ENCODE peak calls at places on chromosomes 2 and 18, in four cellular contexts. One of them, this sample, is unnamed.
A peak's percentile ranks its signal among the peaks of the same experiment; 100 is the strongest.

GRCh38 chr18:79515944-79516351 is 120.2 kb downstream of the NFATC1 start:
- DNase-seq in GM06990: no peak
- DNase-seq in SK-N-SH: no peak
- DNase-seq in K562: peak; percentile 41
- DNase-seq in this sample: no peak

GRCh38 chr2:198710562-198710961 is 747.2 kb downstream of the SATB2 start:
- DNase-seq in GM06990: no peak
- DNase-seq in SK-N-SH: no peak
- DNase-seq in K562: no peak
- DNase-seq in this sample: no peak

GRCh38 chr2:240812721-240813120 is 7.3 kb downstream of the KIF1A start:
- DNase-seq in GM06990: no peak
- DNase-seq in SK-N-SH: no peak
- DNase-seq in K562: no peak
- DNase-seq in this sample: no peak

GRCh38 chr2:63926800-63927199 is 85.1 kb downstream of the UGP2 start:
- DNase-seq in GM06990: no peak
- DNase-seq in SK-N-SH: no peak
- DNase-seq in K562: no peak
- DNase-seq in this sample: no peak

GRCh38 chr18:51030537-51031258 is 685 bp downstream of the SMAD4 start:
- DNase-seq in GM06990: peak; percentile 68
- DNase-seq in SK-N-SH: peak; percentile 90
- DNase-seq in K562: peak; percentile 66
- DNase-seq in this sample: peak; percentile 73

GRCh38 chr2:74544634-74545033 is 9.1 kb downstream of the LOXL3 start:
- DNase-seq in GM06990: no peak
- DNase-seq in SK-N-SH: no peak
- DNase-seq in K562: no peak
- DNase-seq in this sample: peak; percentile 46

GRCh38 chr2:133658020-133658903 is 90.0 kb upstream of the NCKAP5 start:
- DNase-seq in GM06990: no peak
- DNase-seq in SK-N-SH: no peak
- DNase-seq in K562: no peak
- DNase-seq in this sample: peak; percentile 10

GRCh38 chr2:102502576-102502975 is 29.6 kb downstream of the SLC9A4 start:
- DNase-seq in GM06990: no peak
- DNase-seq in SK-N-SH: no peak
- DNase-seq in K562: no peak
- DNase-seq in this sample: no peak

GRCh38 chr2:36403675-36404230 is 48.2 kb downstream of the CRIM1 start:
- DNase-seq in GM06990: no peak
- DNase-seq in SK-N-SH: no peak
- DNase-seq in K562: peak; percentile 2
- DNase-seq in this sample: peak; percentile 79

GRCh38 chr2:126513033-126513432 is 142.9 kb upstream of the GYPC start:
- DNase-seq in GM06990: no peak
- DNase-seq in SK-N-SH: no peak
- DNase-seq in K562: no peak
- DNase-seq in this sample: peak; percentile 32

GRCh38 chr2:181368036-181368435 is 89.2 kb upstream of the ITGA4 start:
- DNase-seq in GM06990: no peak
- DNase-seq in SK-N-SH: no peak
- DNase-seq in K562: no peak
- DNase-seq in this sample: no peak

GRCh38 chr2:96767135-96767871 is 6.6 kb downstream of the CNNM4 start:
- DNase-seq in GM06990: no peak
- DNase-seq in SK-N-SH: no peak
- DNase-seq in K562: no peak
- DNase-seq in this sample: no peak

GRCh38 chr18:26438980-26439379 is 109.4 kb downstream of the KCTD1 start:
- DNase-seq in GM06990: no peak
- DNase-seq in SK-N-SH: no peak
- DNase-seq in K562: no peak
- DNase-seq in this sample: no peak

GRCh38 chr18:11996190-11996754 is 15.0 kb downstream of the IMPA2 start:
- DNase-seq in GM06990: no peak
- DNase-seq in SK-N-SH: no peak
- DNase-seq in K562: no peak
- DNase-seq in this sample: no peak

GRCh38 chr2:203802277-203803045 is 65.1 kb upstream of the CTLA4 start:
- DNase-seq in GM06990: no peak
- DNase-seq in SK-N-SH: no peak
- DNase-seq in K562: no peak
- DNase-seq in this sample: no peak

GRCh38 chr2:222939208-222939846 is 78.5 kb downstream of the ACSL3 start:
- DNase-seq in GM06990: peak; percentile 18
- DNase-seq in SK-N-SH: peak; percentile 35
- DNase-seq in K562: peak; percentile 74
- DNase-seq in this sample: peak; percentile 75

GRCh38 chr2:172658945-172659344 is 76.7 kb upstream of the RAPGEF4 start:
- DNase-seq in GM06990: no peak
- DNase-seq in SK-N-SH: no peak
- DNase-seq in K562: no peak
- DNase-seq in this sample: no peak

GRCh38 chr2:240566203-240567136 is 1.8 kb upstream of the RNPEPL1 start:
- DNase-seq in GM06990: peak; percentile 92
- DNase-seq in SK-N-SH: peak; percentile 92
- DNase-seq in K562: peak; percentile 93
- DNase-seq in this sample: peak; percentile 90

GRCh38 chr2:15498554-15498953 is 62.6 kb downstream of the NBAS start:
- DNase-seq in GM06990: no peak
- DNase-seq in SK-N-SH: no peak
- DNase-seq in K562: no peak
- DNase-seq in this sample: no peak

GRCh38 chr2:133836220-133836619 is 268.0 kb upstream of the NCKAP5 start:
- DNase-seq in GM06990: no peak
- DNase-seq in SK-N-SH: no peak
- DNase-seq in K562: no peak
- DNase-seq in this sample: no peak

GRCh38 chr2:144237845-144238637 is 281.9 kb downstream of the ZEB2 start:
- DNase-seq in GM06990: no peak
- DNase-seq in SK-N-SH: no peak
- DNase-seq in K562: no peak
- DNase-seq in this sample: no peak

GRCh38 chr18:11857177-11857887 is 6.1 kb downstream of the CHMP1B start:
- DNase-seq in GM06990: no peak
- DNase-seq in SK-N-SH: no peak
- DNase-seq in K562: peak; percentile 73
- DNase-seq in this sample: peak; percentile 100

GRCh38 chr2:45128580-45128997 is 119.3 kb upstream of the SIX2 start:
- DNase-seq in GM06990: no peak
- DNase-seq in SK-N-SH: peak; percentile 20
- DNase-seq in K562: peak; percentile 3
- DNase-seq in this sample: peak; percentile 84

GRCh38 chr2:46555011-46555410 is 75.6 kb downstream of the TMEM247 start:
- DNase-seq in GM06990: no peak
- DNase-seq in SK-N-SH: peak; percentile 28
- DNase-seq in K562: peak; percentile 41
- DNase-seq in this sample: no peak

GRCh38 chr2:216467845-216468244 is 30.8 kb upstream of the RPL37A start:
- DNase-seq in GM06990: no peak
- DNase-seq in SK-N-SH: no peak
- DNase-seq in K562: no peak
- DNase-seq in this sample: no peak

GRCh38 chr2:85771486-85771885 is 17.7 kb downstream of the ATOH8 start:
- DNase-seq in GM06990: no peak
- DNase-seq in SK-N-SH: no peak
- DNase-seq in K562: no peak
- DNase-seq in this sample: no peak

GRCh38 chr2:231984992-231985391 is 23.5 kb downstream of the DIS3L2 start:
- DNase-seq in GM06990: no peak
- DNase-seq in SK-N-SH: no peak
- DNase-seq in K562: no peak
- DNase-seq in this sample: no peak

GRCh38 chr18:76482971-76483691 is 11.9 kb downstream of the ZNF516 start:
- DNase-seq in GM06990: no peak
- DNase-seq in SK-N-SH: no peak
- DNase-seq in K562: no peak
- DNase-seq in this sample: peak; percentile 40

GRCh38 chr2:71531522-71532047 is 78.2 kb downstream of the DYSF start:
- DNase-seq in GM06990: no peak
- DNase-seq in SK-N-SH: no peak
- DNase-seq in K562: peak; percentile 43
- DNase-seq in this sample: peak; percentile 90

GRCh38 chr18:31493171-31493570 is 4.8 kb upstream of the DSG2 start:
- DNase-seq in GM06990: no peak
- DNase-seq in SK-N-SH: no peak
- DNase-seq in K562: no peak
- DNase-seq in this sample: no peak

GRCh38 chr2:203783496-203784203 is 77.2 kb downstream of the CD28 start:
- DNase-seq in GM06990: no peak
- DNase-seq in SK-N-SH: no peak
- DNase-seq in K562: no peak
- DNase-seq in this sample: no peak

GRCh38 chr2:107325983-107326786 is 440.2 kb upstream of the ST6GAL2 start:
- DNase-seq in GM06990: no peak
- DNase-seq in SK-N-SH: no peak
- DNase-seq in K562: no peak
- DNase-seq in this sample: no peak

GRCh38 chr2:55929476-55929875 is 5.9 kb upstream of the EFEMP1 start:
- DNase-seq in GM06990: no peak
- DNase-seq in SK-N-SH: no peak
- DNase-seq in K562: no peak
- DNase-seq in this sample: no peak

GRCh38 chr18:40676676-40677075 is 1278.4 kb upstream of the PIK3C3 start:
- DNase-seq in GM06990: no peak
- DNase-seq in SK-N-SH: no peak
- DNase-seq in K562: no peak
- DNase-seq in this sample: peak; percentile 82

GRCh38 chr2:95007061-95007609 is 18.4 kb upstream of the MAL start:
- DNase-seq in GM06990: no peak
- DNase-seq in SK-N-SH: no peak
- DNase-seq in K562: no peak
- DNase-seq in this sample: no peak

GRCh38 chr2:12715878-12716249 is 872 bp upstream of the TRIB2 start:
- DNase-seq in GM06990: peak; percentile 36
- DNase-seq in SK-N-SH: peak; percentile 73
- DNase-seq in K562: peak; percentile 92
- DNase-seq in this sample: peak; percentile 88

GRCh38 chr2:26298286-26298637 is 47.7 kb upstream of the SELENOI start:
- DNase-seq in GM06990: no peak
- DNase-seq in SK-N-SH: no peak
- DNase-seq in K562: no peak
- DNase-seq in this sample: no peak

GRCh38 chr2:26298638-26299393 is 47.1 kb upstream of the SELENOI start:
- DNase-seq in GM06990: peak; percentile 47
- DNase-seq in SK-N-SH: no peak
- DNase-seq in K562: no peak
- DNase-seq in this sample: peak; percentile 71

GRCh38 chr2:26302846-26303245 is 43.1 kb upstream of the SELENOI start:
- DNase-seq in GM06990: no peak
- DNase-seq in SK-N-SH: no peak
- DNase-seq in K562: no peak
- DNase-seq in this sample: peak; percentile 91

GRCh38 chr2:26299488-26300092 is 46.4 kb upstream of the SELENOI start:
- DNase-seq in GM06990: no peak
- DNase-seq in SK-N-SH: no peak
- DNase-seq in K562: no peak
- DNase-seq in this sample: peak; percentile 60

DNA sequence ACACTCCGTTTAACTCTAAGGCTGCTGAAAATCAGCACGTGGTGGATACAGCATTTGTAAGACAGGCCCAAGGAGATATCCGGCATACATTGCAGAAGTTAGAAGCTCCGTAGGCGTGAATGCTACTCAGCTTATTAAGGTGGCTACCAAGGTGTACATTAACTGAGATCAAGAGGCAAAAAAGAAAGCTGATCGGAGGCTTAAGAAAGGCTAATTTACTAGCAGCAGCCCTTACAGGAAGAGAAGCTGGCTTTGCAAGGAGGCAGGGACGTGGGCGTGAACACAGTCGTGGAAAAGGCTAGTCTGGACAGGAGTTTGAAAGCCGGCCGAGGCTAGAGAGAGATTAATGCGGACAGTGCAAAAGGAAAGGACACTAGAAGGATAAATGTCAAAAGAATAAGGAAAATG is 45.7 kb upstream of the SELENOI start:
- DNase-seq in GM06990: no peak
- DNase-seq in SK-N-SH: no peak
- DNase-seq in K562: no peak
- DNase-seq in this sample: peak; percentile 89
- H3K4me3 ChIP-seq in GM06990: no peak overlapping the region
- H3K4me3 ChIP-seq in SK-N-SH: no peak overlapping the region
- H3K4me3 ChIP-seq in K562: no peak overlapping the region
- H3K4me3 ChIP-seq in this sample: peak overlapping the region; percentile 49

GRCh38 chr18:49944681-49945080 is 131.3 kb upstream of the ACAA2 start:
- DNase-seq in GM06990: no peak
- DNase-seq in SK-N-SH: no peak
- DNase-seq in K562: peak; percentile 7
- DNase-seq in this sample: peak; percentile 11
- TF ChIP-seq CTCF in GM06990: no peak
- TF ChIP-seq CTCF in SK-N-SH: peak; percentile 14
- TF ChIP-seq CTCF in K562: peak; percentile 37
- TF ChIP-seq CTCF in this sample: peak; percentile 18

GRCh38 chr18:9506046-9506792 is 30.9 kb downstream of the RALBP1 start:
- DNase-seq in GM06990: peak; percentile 10
- DNase-seq in SK-N-SH: no peak
- DNase-seq in K562: peak; percentile 62
- DNase-seq in this sample: peak; percentile 20
- H3K4me3 ChIP-seq in GM06990: no peak overlapping the region
- H3K4me3 ChIP-seq in SK-N-SH: no peak overlapping the region
- H3K4me3 ChIP-seq in K562: no peak overlapping the region
- H3K4me3 ChIP-seq in this sample: no peak overlapping the region

GRCh38 chr2:145543155-145543554 is 1023.2 kb upstream of the ZEB2 start:
- DNase-seq in GM06990: no peak
- DNase-seq in SK-N-SH: no peak
- DNase-seq in K562: no peak
- DNase-seq in this sample: no peak

GRCh38 chr2:145547620-145548019 is 1027.7 kb upstream of the ZEB2 start:
- DNase-seq in GM06990: no peak
- DNase-seq in SK-N-SH: no peak
- DNase-seq in K562: no peak
- DNase-seq in this sample: no peak

GRCh38 chr2:145543856-145544255 is 1023.9 kb upstream of the ZEB2 start:
- DNase-seq in GM06990: no peak
- DNase-seq in SK-N-SH: no peak
- DNase-seq in K562: no peak
- DNase-seq in this sample: no peak

GRCh38 chr2:145548479-145548878 is 1028.6 kb upstream of the ZEB2 start:
- DNase-seq in GM06990: no peak
- DNase-seq in SK-N-SH: no peak
- DNase-seq in K562: no peak
- DNase-seq in this sample: peak; percentile 2

GRCh38 chr2:145546091-145546490 is 1026.2 kb upstream of the ZEB2 start:
- DNase-seq in GM06990: no peak
- DNase-seq in SK-N-SH: no peak
- DNase-seq in K562: peak; percentile 10
- DNase-seq in this sample: peak; percentile 1
- TF ChIP-seq CTCF in GM06990: no peak
- TF ChIP-seq CTCF in SK-N-SH: peak; percentile 41
- TF ChIP-seq CTCF in K562: no peak
- TF ChIP-seq CTCF in this sample: no peak

GRCh38 chr2:37882036-37882435 is 43.1 kb upstream of the RMDN2 start:
- DNase-seq in GM06990: no peak
- DNase-seq in SK-N-SH: no peak
- DNase-seq in K562: no peak
- DNase-seq in this sample: no peak
- H3K4me3 ChIP-seq in GM06990: no peak overlapping the region
- H3K4me3 ChIP-seq in SK-N-SH: no peak overlapping the region
- H3K4me3 ChIP-seq in K562: no peak overlapping the region
- H3K4me3 ChIP-seq in this sample: no peak overlapping the region